ENCODE peak calls at places on chromosomes 1 and 21, in eight cellular contexts. K is pancreas, A is psoas muscle, R is left ventricle myocardium inferior, Q is fibroblast of lung, D is dorsolateral prefrontal cortex, Z is IMR-90, F is colonic mucosa. J is an unnamed sample.
A peak's percentile ranks its signal among the peaks of the same experiment; 100 is the strongest.

GRCh38 chr1:93980320-93980744 is 71.1 kb upstream of the GCLM start:
- DNase-seq in K (no peak), A (no peak), R (no peak), Q (peak; percentile 40), D (no peak), Z (no peak), F (no peak), J (no peak)

GRCh38 chr1:231934797-231935196 is 308.2 kb downstream of the DISC1 start:
- DNase-seq in K (no peak), A (no peak), R (no peak), Q (peak; percentile 64), D (no peak), Z (peak; percentile 64), F (peak; percentile 46), J (no peak)

GRCh38 chr21:41478319-41479177 is 29.4 kb downstream of the TMPRSS2 start:
- DNase-seq in K (no peak), A (no peak), R (no peak), Q (no peak), D (no peak), Z (no peak), F (peak; percentile 69), J (no peak)

GRCh38 chr1:246261641-246262040 is 245.4 kb downstream of the SMYD3 start:
- DNase-seq in K (no peak), A (no peak), R (no peak), Q (no peak), D (no peak), Z (peak; percentile 8), F (no peak), J (no peak)

GRCh38 chr1:61426884-61427283 is 298.1 kb downstream of the TM2D1 start:
- DNase-seq in K (no peak), A (no peak), R (no peak), Q (no peak), D (no peak), Z (no peak), F (no peak), J (no peak)

GRCh38 chr1:34984435-34985062 is 598 bp downstream of the TMEM35B start:
- DNase-seq in K (no peak), A (peak; percentile 71), R (peak; percentile 39), Q (peak; percentile 52), D (peak; percentile 44), Z (peak; percentile 33), F (peak; percentile 43), J (no peak)

GRCh38 chr1:28364888-28365287 is 4.7 kb upstream of the PHACTR4 start:
- DNase-seq in K (no peak), A (no peak), R (no peak), Q (no peak), D (no peak), Z (no peak), F (no peak), J (no peak)

GRCh38 chr1:109485001-109485400 is 1.3 kb downstream of the ATXN7L2 start:
- DNase-seq in K (no peak), A (no peak), R (no peak), Q (no peak), D (no peak), Z (no peak), F (no peak), J (no peak)

GRCh38 chr1:222892137-222892763 is 77.4 kb downstream of the DISP1 start:
- DNase-seq in K (no peak), A (no peak), R (no peak), Q (peak; percentile 78), D (no peak), Z (peak; percentile 94), F (no peak), J (no peak)

DNA sequence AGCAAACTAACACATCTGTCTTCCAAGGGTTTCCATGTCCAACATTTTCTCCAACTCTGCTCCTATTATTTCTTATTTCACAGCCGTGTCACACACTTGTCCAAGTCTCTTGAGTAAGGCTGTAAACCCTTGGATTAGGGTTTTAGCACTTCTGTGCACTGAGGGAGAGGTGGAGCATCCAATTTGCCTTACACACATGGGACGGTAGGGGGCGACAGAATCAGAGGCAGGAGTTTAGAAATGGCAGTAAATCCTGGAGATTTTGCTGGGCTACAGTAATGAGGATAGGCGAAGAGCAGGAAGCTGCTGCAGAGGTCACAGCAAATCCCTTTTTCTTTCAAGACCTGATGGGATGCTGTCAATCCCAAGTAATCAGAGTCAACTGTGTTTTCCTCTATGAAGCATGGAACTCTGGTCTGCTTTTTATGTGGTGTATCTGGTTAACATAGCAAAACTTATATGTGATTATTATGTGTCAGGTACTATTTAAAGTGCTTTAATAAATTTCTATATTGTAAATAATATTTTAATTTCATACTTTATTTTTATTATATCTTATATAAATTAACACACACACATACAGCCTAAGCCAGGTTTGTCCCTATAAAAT is 15.4 kb upstream of the LCE5A start:
- DNase-seq in K (no peak), A (no peak), R (no peak), Q (no peak), D (no peak), Z (no peak), F (peak; percentile 60), J (no peak)
- TF ChIP-seq CTCF in K (no peak), A (no peak), R (no peak), Q (peak; percentile 24), D (no peak), Z (peak; percentile 40), F (peak; percentile 55), J (no peak)

DNA sequence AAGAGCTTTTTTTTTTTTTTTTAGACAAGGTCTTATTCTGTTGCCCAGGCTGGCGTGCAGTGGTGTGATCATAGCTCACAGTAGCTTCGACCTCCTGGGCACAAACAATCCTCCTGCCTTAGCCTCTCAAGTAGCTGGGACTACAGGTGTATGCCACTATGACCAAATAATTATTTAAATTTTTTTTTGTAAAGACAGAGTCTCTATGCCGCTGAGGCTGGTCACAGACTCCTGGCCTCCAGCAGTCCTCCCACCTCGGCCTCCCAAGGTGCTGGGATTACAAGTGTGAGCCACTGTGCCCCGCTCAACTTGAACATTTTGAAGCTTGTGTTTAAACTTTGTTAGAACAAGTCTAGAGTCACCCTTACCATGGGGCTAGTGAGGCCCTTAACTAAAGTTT is 8.6 kb upstream of the CHI3L2 start:
- DNase-seq in K (no peak), A (no peak), R (no peak), Q (no peak), D (no peak), Z (no peak), F (no peak), J (no peak)
- H3K27ac ChIP-seq in K (no peak overlapping the region), A (no peak overlapping the region), R (no peak overlapping the region), Q (no peak overlapping the region), D (no peak overlapping the region), Z (no peak overlapping the region), F (peak overlapping the region; percentile 6), J (peak overlapping the region; percentile 30)

GRCh38 chr21:38805282-38806152 is at the start of gene ETS2:
- DNase-seq in K (peak; percentile 90), A (peak; percentile 90), R (peak; percentile 90), Q (peak; percentile 93), D (peak; percentile 81), Z (peak; percentile 92), F (peak; percentile 94), J (peak; percentile 80)

GRCh38 chr21:38803075-38803474 is 2.7 kb upstream of the ETS2 start:
- DNase-seq in K (no peak), A (no peak), R (no peak), Q (no peak), D (no peak), Z (no peak), F (no peak), J (no peak)

GRCh38 chr21:38804030-38804616 is 1.6 kb upstream of the ETS2 start:
- DNase-seq in K (no peak), A (no peak), R (no peak), Q (peak; percentile 49), D (no peak), Z (peak; percentile 60), F (no peak), J (no peak)

GRCh38 chr21:38806153-38806941 is 618 bp downstream of the ETS2 start:
- DNase-seq in K (peak; percentile 60), A (peak; percentile 50), R (peak; percentile 53), Q (peak; percentile 10), D (no peak), Z (no peak), F (peak; percentile 45), J (no peak)

DNA sequence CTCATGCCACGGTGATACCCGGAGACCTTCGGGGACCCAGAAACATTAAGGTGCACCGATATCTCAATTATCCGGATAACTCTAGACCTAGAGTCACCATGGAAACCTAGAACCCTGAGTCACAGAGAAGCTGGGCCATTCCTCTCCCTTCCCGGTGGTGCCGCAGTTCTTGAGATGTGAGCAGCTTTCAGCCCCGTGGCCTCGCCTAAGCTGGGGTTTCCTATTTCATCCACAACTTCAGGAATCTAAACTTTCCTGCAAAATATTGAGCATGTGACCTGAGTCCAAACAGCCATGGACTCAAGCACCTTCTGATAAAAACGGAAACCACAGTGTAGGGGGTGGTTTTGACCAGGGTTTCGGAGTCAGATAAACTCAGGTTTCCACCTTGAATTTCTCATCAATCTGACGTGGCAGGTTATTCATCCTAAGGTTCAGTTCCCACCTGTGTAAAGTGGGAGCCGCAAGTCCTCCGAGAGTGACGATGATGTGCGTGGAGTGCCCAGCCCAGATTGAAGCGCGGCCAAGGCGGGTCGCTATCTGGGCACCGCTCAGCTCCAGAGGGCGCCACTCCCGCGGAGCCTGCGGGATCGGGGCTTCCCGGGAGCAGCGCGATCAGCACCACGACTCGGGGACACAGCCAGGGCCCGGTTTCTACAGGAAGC is 980 bp upstream of the ETS2 start:
- DNase-seq in K (peak; percentile 78), A (peak; percentile 81), R (peak; percentile 79), Q (peak; percentile 69), D (peak; percentile 65), Z (peak; percentile 54), F (peak; percentile 87), J (no peak)
- TF ChIP-seq CTCF in K (peak; percentile 16), A (peak; percentile 64), R (peak; percentile 74), Q (peak; percentile 40), D (peak; percentile 52), Z (peak; percentile 38), F (peak; percentile 34), J (no peak)

DNA sequence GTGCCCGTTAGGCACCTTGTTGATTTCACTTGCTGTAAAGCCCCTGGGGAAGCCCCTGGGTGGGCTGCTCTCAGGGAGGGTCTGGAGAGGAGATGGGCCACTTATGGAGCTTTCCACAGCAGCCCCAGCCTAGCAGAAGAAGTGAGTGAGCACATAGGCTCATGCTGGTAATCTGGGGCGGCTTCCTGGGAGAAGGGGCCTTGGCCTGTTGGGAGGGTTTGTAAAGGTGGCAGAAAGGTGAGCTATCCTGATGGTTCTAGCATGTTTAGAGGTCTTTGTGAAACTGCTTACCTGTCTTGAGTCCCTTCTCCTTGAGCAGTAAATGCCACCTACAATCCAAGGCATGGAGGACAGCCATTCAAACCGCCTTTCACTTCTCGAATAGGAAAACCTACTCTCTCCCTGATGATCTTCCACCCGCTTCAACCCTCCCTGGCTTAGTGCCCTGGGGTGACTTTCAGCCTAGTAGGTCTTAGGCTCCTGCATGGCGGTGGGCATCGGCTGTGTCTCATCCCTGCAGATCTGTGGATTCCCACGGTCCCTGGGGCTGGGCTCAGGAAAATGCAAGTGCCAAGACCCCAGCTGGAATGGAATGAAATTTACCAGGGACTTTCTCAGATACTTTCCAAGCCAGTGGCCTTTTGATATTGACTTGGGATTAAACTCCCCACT is 87.6 kb upstream of the SELENON start:
- DNase-seq in K (no peak), A (no peak), R (no peak), Q (no peak), D (no peak), Z (no peak), F (no peak), J (no peak)
- H3K27ac ChIP-seq in K (no peak overlapping the region), A (no peak overlapping the region), R (no peak overlapping the region), Q (no peak overlapping the region), D (no peak overlapping the region), Z (peak overlapping the region; percentile 81), F (no peak overlapping the region), J (no peak overlapping the region)

J was measured in CD8-positive, alpha-beta T cell.